ENCODE peak calls at places on chromosomes 2 and 18, in four cellular contexts. K, W, X and V are unnamed samples.

GRCh38 chr18:80044072-80044471 is 9.8 kb downstream of the RBFA start:
- DNase-seq in K (no peak), W (no peak), X (no peak), V (no peak)

GRCh38 chr18:8525692-8526091 is 83.5 kb upstream of the RAB12 start:
- DNase-seq in K (no peak), W (no peak), X (no peak), V (no peak)

GRCh38 chr18:1505856-1506255 is 601.2 kb downstream of the ADCYAP1 start:
- DNase-seq in K (no peak), W (no peak), X (no peak), V (no peak)

GRCh38 chr2:70887550-70888229 is 48.0 kb upstream of the ATP6V1B1 start:
- DNase-seq in K (no peak), W (no peak), X (no peak), V (no peak)

GRCh38 chr2:168961450-168962229 is 60.5 kb downstream of the G6PC2 start:
- DNase-seq in K (peak; percentile 29), W (peak; percentile 0), X (peak; percentile 91), V (no peak)

GRCh38 chr2:73174941-73175662 is 27.3 kb upstream of the NOTO start:
- DNase-seq in K (no peak), W (no peak), X (no peak), V (no peak)

GRCh38 chr2:89767581-89768435 is 1076.3 kb downstream of the RPIA start:
- DNase-seq in K (no peak), W (no peak), X (no peak), V (no peak)

GRCh38 chr2:103960126-103960508 is 893.8 kb upstream of the POU3F3 start:
- DNase-seq in K (no peak), W (no peak), X (no peak), V (no peak)

GRCh38 chr2:179745615-179746263 is 115.7 kb downstream of the ZNF385B start:
- DNase-seq in K (no peak), W (no peak), X (no peak), V (no peak)

GRCh38 chr2:105627530-105627929 is 117.2 kb upstream of the NCK2 start:
- DNase-seq in K (no peak), W (no peak), X (peak; percentile 61), V (no peak)

GRCh38 chr2:240597054-240597418 is 10.5 kb downstream of the CAPN10 start:
- DNase-seq in K (no peak), W (no peak), X (no peak), V (peak; percentile 8)

GRCh38 chr2:41723531-41723930 is 324.3 kb upstream of the PKDCC start:
- DNase-seq in K (no peak), W (no peak), X (no peak), V (no peak)

GRCh38 chr18:9803698-9804516 is 81.9 kb upstream of the TXNDC2 start:
- DNase-seq in K (no peak), W (peak; percentile 39), X (peak; percentile 45), V (no peak)

GRCh38 chr2:172273910-172274571 is 153.3 kb upstream of the ITGA6 start:
- DNase-seq in K (no peak), W (no peak), X (no peak), V (no peak)

GRCh38 chr2:32248299-32248698 is 16.4 kb downstream of the NLRC4 start:
- DNase-seq in K (no peak), W (no peak), X (no peak), V (no peak)